ENCODE peak calls at places on chromosome 6, in four cellular contexts. D is OCI-LY7, E is MM.1S, M is iPS DF 6.9. Q is an unnamed sample. For H3K36me3 and H3K4me1, the result is how much of the 10 kb centered on the place peaks cover.

GRCh38 chr6:16639689-16640480 is 121.4 kb downstream of the ATXN1 start:
- DNase-seq in D (no peak), E (no peak), M (no peak), Q (no peak)

GRCh38 chr6:109834595-109835437 is 143.3 kb upstream of the GPR6 start:
- DNase-seq in D (no peak), E (no peak), M (no peak), Q (no peak)

GRCh38 chr6:110041830-110042229 is 63.7 kb downstream of the GPR6 start:
- DNase-seq in D (no peak), E (no peak), M (no peak), Q (no peak)

GRCh38 chr6:8941578-8941977 is 506.2 kb upstream of the SLC35B3 start:
- DNase-seq in D (no peak), E (no peak), M (no peak), Q (no peak)

GRCh38 chr6:56889492-56889891 is 65.4 kb upstream of the BEND6 start:
- DNase-seq in D (no peak), E (no peak), M (no peak), Q (no peak)

GRCh38 chr6:159443521-159443920 is 249.5 kb downstream of the SOD2 start:
- DNase-seq in D (no peak), E (no peak), M (no peak), Q (no peak)

GRCh38 chr6:119890470-119890869 is 540.9 kb upstream of the MAN1A1 start:
- DNase-seq in D (no peak), E (peak), M (no peak), Q (no peak)

GRCh38 chr6:144678844-144679243 is 393.7 kb downstream of the UTRN start:
- DNase-seq in D (no peak), E (no peak), M (no peak), Q (no peak)

GRCh38 chr6:77653817-77654216 is 978 bp downstream of the MEI4 start:
- DNase-seq in D (no peak), E (no peak), M (no peak), Q (no peak)

GRCh38 chr6:43938178-43939101 is 168.4 kb downstream of the VEGFA start:
- DNase-seq in D (no peak), E (no peak), M (no peak), Q (no peak)

GRCh38 chr6:53476979-53477378 is 67.9 kb downstream of the GCLC start:
- DNase-seq in D (no peak), E (no peak), M (no peak), Q (no peak)

GRCh38 chr6:168896321-168896720 is 357.3 kb downstream of the THBS2 start:
- DNase-seq in D (no peak), E (no peak), M (no peak), Q (no peak)

GRCh38 chr6:15080895-15081294 is 165.0 kb upstream of the JARID2 start:
- DNase-seq in D (no peak), E (no peak), M (no peak), Q (no peak)

GRCh38 chr6:38248500-38249234 is 391.1 kb downstream of the BTBD9 start:
- DNase-seq in D (no peak), E (no peak), M (no peak), Q (no peak)

GRCh38 chr6:143843689-143844405 is 709 bp downstream of the LTV1 start:
- DNase-seq in D (peak), E (no peak), M (no peak), Q (no peak)

GRCh38 chr6:135906542-135906941 is 55.0 kb downstream of the PDE7B start:
- DNase-seq in D (no peak), E (no peak), M (no peak), Q (no peak)

GRCh38 chr6:42418739-42419138 is 33.0 kb downstream of the TRERF1 start:
- DNase-seq in D (no peak), E (no peak), M (no peak), Q (no peak)

GRCh38 chr6:135738646-135739045 is 112.9 kb upstream of the PDE7B start:
- DNase-seq in D (no peak), E (no peak), M (no peak), Q (no peak)

GRCh38 chr6:152334555-152334954 is 302.6 kb downstream of the SYNE1 start:
- DNase-seq in D (no peak), E (no peak), M (no peak), Q (no peak)
- H3K36me3 ChIP-seq in D (under half), E (under half), M (under half), Q (under half)

DNA sequence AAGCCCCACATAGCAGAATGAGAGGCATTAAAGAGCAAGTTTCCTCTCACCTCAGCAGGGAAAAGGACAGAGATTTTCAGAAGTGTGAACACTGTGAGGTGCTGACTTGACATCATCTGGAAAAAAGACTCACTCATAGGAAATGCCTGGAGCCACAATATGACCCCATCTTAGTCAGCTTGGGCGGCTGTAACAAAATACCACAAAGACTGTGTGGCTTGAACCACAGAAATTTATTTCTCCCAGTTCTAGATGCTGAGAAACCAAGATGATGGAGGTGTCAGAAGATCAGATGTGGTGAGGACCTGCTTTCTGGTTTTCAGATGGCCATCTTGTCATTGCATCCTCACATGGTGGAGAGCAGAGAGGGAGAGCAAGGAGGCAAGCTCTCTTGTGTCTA is 253.1 kb downstream of the ADGB start:
- DNase-seq in D (no peak), E (peak), M (no peak), Q (no peak)
- H3K4me1 ChIP-seq in D (under half), E (under half), M (under half), Q (under half)

GRCh38 chr6:55668625-55669024 is 89.6 kb upstream of the HMGCLL1 start:
- DNase-seq in D (no peak), E (no peak), M (no peak), Q (no peak)
- H3K36me3 ChIP-seq in D (under half), E (under half), M (under half), Q (under half)

GRCh38 chr6:107337342-107337741 is 122.0 kb downstream of the PDSS2 start:
- DNase-seq in D (no peak), E (no peak), M (no peak), Q (no peak)
- H3K4me1 ChIP-seq in D (under half), E (under half), M (under half), Q (under half)

GRCh38 chr6:32120573-32121059 is 7.4 kb downstream of the ATF6B start:
- DNase-seq in D (no peak), E (no peak), M (no peak), Q (no peak)
- H3K36me3 ChIP-seq in D (half or more), E (under half), M (under half), Q (under half)

DNA sequence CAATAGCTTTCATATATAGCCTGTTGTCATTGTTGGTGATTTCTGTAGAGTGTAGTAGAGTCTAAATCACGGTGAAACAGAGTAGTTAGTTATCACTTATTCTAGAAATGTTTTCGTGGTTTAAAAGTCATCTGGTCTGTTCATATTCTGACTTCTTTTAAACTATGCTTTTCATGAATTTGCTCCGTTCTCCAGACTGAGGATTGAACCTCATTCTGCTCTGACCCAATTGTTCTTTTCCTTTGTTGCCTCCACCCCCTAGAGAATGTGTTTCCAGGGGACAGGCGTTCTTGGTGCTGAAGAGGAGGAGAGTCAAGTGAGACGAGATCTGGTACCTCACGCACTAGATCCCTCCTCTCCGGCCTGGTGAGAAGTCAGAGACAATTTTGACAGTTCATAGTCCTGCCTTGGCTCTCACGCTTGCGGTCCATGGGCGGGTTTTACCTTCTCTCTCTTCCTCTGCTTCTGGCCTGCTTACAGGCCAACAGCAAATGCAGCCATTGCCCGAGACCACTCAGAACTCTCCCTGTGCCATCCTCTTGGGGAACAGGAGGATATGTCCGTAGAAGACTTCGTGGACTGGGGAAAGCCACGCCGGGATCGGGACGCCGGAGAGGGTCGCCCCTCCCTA is 609 bp upstream of the ZNF292 start:
- DNase-seq in D (peak), E (peak), M (no peak), Q (no peak)
- H3K4me1 ChIP-seq in D (under half), E (under half), M (under half), Q (under half)

DNA sequence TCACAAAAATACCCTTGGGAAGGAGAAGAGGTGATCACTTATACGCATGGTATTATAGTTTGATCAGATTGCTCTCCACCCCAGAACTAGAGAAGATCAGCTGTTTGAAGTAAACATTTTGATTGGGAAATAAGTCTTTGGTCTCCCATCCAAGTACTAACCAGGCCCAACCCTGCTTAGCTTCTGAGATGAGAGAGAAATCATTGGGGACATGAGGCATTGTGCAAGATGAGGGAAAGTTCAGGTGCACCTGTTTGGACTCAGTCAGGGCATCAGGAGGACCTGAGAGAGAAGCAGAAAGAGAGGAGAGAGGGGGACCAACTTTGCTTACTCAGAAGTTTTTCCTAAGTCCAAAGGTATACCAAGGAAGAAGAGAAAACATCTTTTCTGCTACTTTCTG is 11.4 kb downstream of the RIPK1 start:
- DNase-seq in D (peak), E (no peak), M (no peak), Q (no peak)
- H3K36me3 ChIP-seq in D (half or more), E (under half), M (under half), Q (under half)

GRCh38 chr6:137877113-137877512 is 10.1 kb downstream of the TNFAIP3 start:
- DNase-seq in D (no peak), E (no peak), M (no peak), Q (no peak)

GRCh38 chr6:137879885-137880430 is 12.9 kb downstream of the TNFAIP3 start:
- DNase-seq in D (no peak), E (no peak), M (no peak), Q (no peak)

GRCh38 chr6:137878070-137878809 is 11.2 kb downstream of the TNFAIP3 start:
- DNase-seq in D (no peak), E (no peak), M (no peak), Q (no peak)

GRCh38 chr6:137879301-137879700 is 12.2 kb downstream of the TNFAIP3 start:
- DNase-seq in D (no peak), E (no peak), M (no peak), Q (no peak)

GRCh38 chr6:137878810-137879285 is 11.8 kb downstream of the TNFAIP3 start:
- DNase-seq in D (no peak), E (no peak), M (peak), Q (no peak)
- H3K4me1 ChIP-seq in D (under half), E (half or more), M (under half), Q (under half)

GRCh38 chr6:17785094-17785787 is 78.5 kb upstream of the NUP153 start:
- DNase-seq in D (no peak), E (no peak), M (no peak), Q (no peak)

GRCh38 chr6:17790486-17790885 is 83.8 kb upstream of the NUP153 start:
- DNase-seq in D (no peak), E (no peak), M (no peak), Q (no peak)
- H3K36me3 ChIP-seq in D (under half), E (under half), M (under half), Q (under half)

DNA sequence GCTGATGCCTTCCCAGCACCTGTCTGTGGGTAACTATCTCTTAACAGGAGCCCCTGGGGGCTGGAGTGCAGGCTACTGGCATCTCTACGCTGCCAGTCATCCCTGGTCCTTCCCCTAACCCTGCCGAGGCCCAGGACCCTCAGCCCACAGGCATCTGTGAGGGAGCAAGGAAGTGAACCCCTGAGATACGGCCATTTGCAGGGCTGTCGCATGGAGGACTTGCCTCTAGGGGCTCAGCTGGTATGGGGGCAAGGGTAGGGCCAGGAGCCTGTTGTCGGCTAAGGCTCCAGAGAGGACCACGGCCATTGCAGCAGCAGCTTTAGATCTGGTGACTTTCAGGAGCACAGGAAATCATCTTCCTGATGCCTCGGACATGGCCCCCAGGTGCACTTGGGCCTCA is 49.7 kb downstream of the MAP3K4 start:
- DNase-seq in D (no peak), E (no peak), M (no peak), Q (no peak)
- H3K4me1 ChIP-seq in D (under half), E (under half), M (under half), Q (under half)